ENCODE peak calls at places on chromosomes 6 and 20, in eight cellular contexts. D is bronchial epithelial cell, H is iris pigment epithelial cell, U is activated gamma-delta T cell, W is tibial artery, Z is OCI-LY7, R is SK-N-SH, O is LHCN-M2. C is an unnamed sample.

GRCh38 chr6:123802697-123803455 is 789 bp upstream of the NKAIN2 start:
- DNase-seq in U (no peak), D (peak; percentile 78), H (peak; percentile 84), Z (peak; percentile 54), O (peak; percentile 78), R (peak; percentile 79), W (peak; percentile 82), C (peak; percentile 75)

GRCh38 chr6:53795702-53796450 is 1.1 kb downstream of the LRRC1 start:
- DNase-seq in H (peak; percentile 25), D (no peak), O (no peak), Z (peak; percentile 32), W (peak; percentile 80), R (peak; percentile 30), U (no peak), C (peak; percentile 9)

GRCh38 chr6:52566853-52567279 is 10.0 kb downstream of the TRAM2 start:
- DNase-seq in Z (no peak), O (peak; percentile 100), R (no peak), D (peak; percentile 79), H (peak; percentile 99), W (peak; percentile 82), U (no peak), C (peak; percentile 99)

GRCh38 chr20:46311039-46311650 is 2.8 kb upstream of the CDH22 start:
- DNase-seq in H (no peak), W (no peak), Z (no peak), O (no peak), U (no peak), D (peak; percentile 46), R (no peak), C (no peak)

GRCh38 chr6:73064261-73064660 is 161.0 kb downstream of the KHDC1L start:
- DNase-seq in H (no peak), O (no peak), R (no peak), D (no peak), U (no peak), Z (no peak), W (no peak), C (no peak)

GRCh38 chr20:19992996-19993908 is 23.9 kb upstream of the NAA20 start:
- DNase-seq in O (peak; percentile 93), W (peak; percentile 79), R (peak; percentile 51), D (peak; percentile 96), H (peak; percentile 92), U (no peak), Z (no peak), C (peak; percentile 88)

GRCh38 chr6:13328076-13328874 is at the start of gene TBC1D7:
- DNase-seq in W (peak; percentile 96), R (peak; percentile 94), H (peak; percentile 92), Z (peak; percentile 91), U (peak; percentile 92), D (peak; percentile 75), O (peak; percentile 88), C (peak; percentile 94)

GRCh38 chr6:106608080-106608668 is 21.1 kb downstream of the RTN4IP1 start:
- DNase-seq in Z (peak; percentile 82), D (peak; percentile 82), W (no peak), U (no peak), O (peak; percentile 72), R (peak; percentile 51), H (peak; percentile 77), C (peak; percentile 55)